ENCODE peak calls at places on chromosomes 7 and 10, in seven cellular contexts. G, D, M, Q, O, J and Z are unnamed samples.

GRCh38 chr7:2084331-2084730 is 148.4 kb downstream of the MAD1L1 start:
- DNase-seq in G (no peak), D (peak), M (no peak), Q (no peak), O (no peak), J (no peak), Z (no peak)

GRCh38 chr7:94656925-94657731 is 1.2 kb upstream of the SGCE start:
- DNase-seq in G (no peak), D (peak), M (peak), Q (no peak), O (no peak), J (no peak), Z (peak)

GRCh38 chr7:133082390-133082766 is 488 bp upstream of the CHCHD3 start:
- DNase-seq in G (no peak), D (no peak), M (no peak), Q (no peak), O (no peak), J (no peak), Z (no peak)

GRCh38 chr10:91709394-91709798 is 76.5 kb upstream of the PPP1R3C start:
- DNase-seq in G (no peak), D (no peak), M (no peak), Q (no peak), O (no peak), J (no peak), Z (no peak)

GRCh38 chr7:76054129-76055120 is 6.5 kb downstream of the MDH2 start:
- DNase-seq in G (no peak), D (no peak), M (peak), Q (no peak), O (no peak), J (no peak), Z (no peak)

GRCh38 chr7:50209461-50210161 is 94.9 kb upstream of the IKZF1 start:
- DNase-seq in G (no peak), D (no peak), M (no peak), Q (no peak), O (no peak), J (no peak), Z (no peak)

GRCh38 chr7:124532166-124532565 is 233.4 kb downstream of the GPR37 start:
- DNase-seq in G (no peak), D (no peak), M (no peak), Q (no peak), O (no peak), J (no peak), Z (no peak)

GRCh38 chr10:18230794-18231193 is 90.6 kb downstream of the CACNB2 start:
- DNase-seq in G (no peak), D (no peak), M (no peak), Q (no peak), O (no peak), J (no peak), Z (no peak)

GRCh38 chr10:19449860-19450259 is 366.4 kb upstream of the PLXDC2 start:
- DNase-seq in G (no peak), D (no peak), M (no peak), Q (no peak), O (no peak), J (no peak), Z (no peak)

GRCh38 chr7:116496653-116497052 is 2.9 kb upstream of the CAV2 start:
- DNase-seq in G (no peak), D (no peak), M (no peak), Q (no peak), O (no peak), J (no peak), Z (no peak)

GRCh38 chr7:98617051-98617959 is at the start of gene NPTX2:
- DNase-seq in G (peak), D (no peak), M (peak), Q (no peak), O (peak), J (no peak), Z (peak)

GRCh38 chr10:132893090-132893489 is 49.3 kb downstream of the CFAP46 start:
- DNase-seq in G (peak), D (no peak), M (no peak), Q (peak), O (no peak), J (no peak), Z (no peak)

GRCh38 chr10:116098411-116099019 is 174.5 kb downstream of the GFRA1 start:
- DNase-seq in G (no peak), D (no peak), M (no peak), Q (no peak), O (no peak), J (no peak), Z (no peak)
- H3K27ac ChIP-seq in G (no peak), D (no peak), M (no peak), Q (no peak), O (no peak), J (no peak), Z (no peak)

GRCh38 chr10:6069101-6069931 is 7.1 kb upstream of the IL2RA start:
- DNase-seq in G (no peak), D (no peak), M (no peak), Q (peak), O (no peak), J (no peak), Z (peak)

GRCh38 chr10:6070647-6071046 is 8.5 kb upstream of the IL2RA start:
- DNase-seq in G (no peak), D (no peak), M (peak), Q (no peak), O (no peak), J (no peak), Z (peak)

GRCh38 chr10:6071181-6072175 is 9.3 kb upstream of the IL2RA start:
- DNase-seq in G (no peak), D (no peak), M (peak), Q (no peak), O (no peak), J (peak), Z (no peak)

GRCh38 chr10:6074489-6075301 is 12.5 kb upstream of the IL2RA start:
- DNase-seq in G (no peak), D (no peak), M (peak), Q (no peak), O (no peak), J (no peak), Z (no peak)

DNA sequence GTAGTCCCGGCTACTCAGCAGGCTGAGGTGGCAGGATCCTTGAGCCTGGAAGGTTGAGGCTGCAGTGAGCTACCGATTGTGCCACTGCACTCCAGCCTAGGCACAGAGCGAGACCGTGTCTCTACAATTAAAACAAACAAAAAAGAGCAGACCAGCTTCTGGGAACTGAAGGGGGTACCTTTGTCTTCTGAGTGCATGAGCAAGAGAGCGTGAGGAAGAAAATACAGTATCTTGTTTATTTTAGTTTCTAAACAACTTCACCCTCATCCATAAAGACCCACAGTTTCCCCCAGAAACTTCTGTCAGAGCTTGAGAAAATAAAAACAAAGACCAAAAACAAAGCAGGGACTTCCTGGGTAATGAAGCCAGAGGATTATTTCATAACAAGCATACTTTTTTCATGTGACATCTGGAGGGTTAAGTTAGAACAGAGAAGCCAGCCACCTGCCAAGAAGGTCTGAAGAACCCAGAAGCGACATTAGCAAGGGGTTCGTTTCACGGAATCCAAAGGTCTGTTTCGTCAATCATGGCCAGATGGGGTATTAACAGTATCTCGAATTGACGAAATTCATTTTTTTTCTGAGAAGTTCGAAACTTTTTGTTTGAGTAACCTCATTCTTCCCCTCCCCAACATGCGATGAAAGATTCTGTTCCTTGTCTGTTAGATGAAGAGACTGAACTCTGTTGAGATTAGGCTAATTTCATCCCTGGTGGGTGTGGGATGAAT is 10.2 kb upstream of the IL2RA start:
- DNase-seq in G (no peak), D (no peak), M (peak), Q (no peak), O (no peak), J (no peak), Z (no peak)
- TF ChIP-seq POLR2A in G (no peak), D (no peak), M (no peak), Q (no peak), O (no peak), J (no peak), Z (no peak)

DNA sequence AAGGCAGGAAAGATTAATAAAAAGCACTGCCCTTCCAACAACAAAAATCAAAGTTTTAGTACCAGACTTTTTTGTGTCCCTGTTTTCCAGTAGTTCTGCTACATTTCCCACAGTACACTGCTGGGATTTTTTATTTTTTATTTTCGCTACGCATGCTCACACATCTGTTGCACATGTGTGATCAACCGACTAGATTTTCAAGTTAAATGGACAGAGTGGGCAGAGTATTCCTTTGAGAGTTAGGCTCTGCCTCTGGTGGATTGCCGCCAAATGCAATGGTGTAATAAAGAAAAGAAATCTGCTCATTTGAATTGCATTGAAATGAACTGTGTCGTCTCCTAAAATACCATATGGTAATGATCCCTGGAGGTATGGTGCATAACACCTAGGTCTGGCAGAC is 357.6 kb downstream of the CRPPA start:
- DNase-seq in G (no peak), D (no peak), M (no peak), Q (no peak), O (no peak), J (no peak), Z (no peak)
- H3K27ac ChIP-seq in G (peak), D (no peak), M (no peak), Q (no peak), O (no peak), J (no peak), Z (no peak)

GRCh38 chr10:43689955-43690771 is 41.5 kb upstream of the ZNF32 start:
- DNase-seq in G (peak), D (peak), M (peak), Q (peak), O (peak), J (peak), Z (peak)
- TF ChIP-seq POLR2A in G (peak), D (peak), M (no peak), Q (no peak), O (peak), J (no peak), Z (peak)